ENCODE peak calls at places on chromosomes 5 and 9, in nine cellular contexts. E is CD8-positive, alpha-beta memory T cell; B is PC-9; Z is SJSA1; W is IMR-90; J is pancreas; N is aorta; K is left ventricle myocardium inferior; Q is heart left ventricle. I is an unnamed sample.
A peak's percentile ranks its signal among the peaks of the same experiment; 100 is the strongest.

GRCh38 chr5:157665467-157666085 is 5.8 kb upstream of the C5orf52 start:
- DNase-seq in E (no peak), B (peak; percentile 35), Z (peak; percentile 16), W (peak; percentile 89), J (no peak), N (no peak), K (no peak), Q (no peak), I (no peak)

GRCh38 chr5:137867664-137868063 is at the start of gene MYOT:
- DNase-seq in E (no peak), B (no peak), Z (no peak), W (no peak), J (no peak), N (no peak), K (no peak), Q (no peak), I (no peak)

GRCh38 chr5:82150562-82150961 is 127.6 kb downstream of the RPS23 start:
- DNase-seq in E (no peak), B (no peak), Z (no peak), W (no peak), J (no peak), N (no peak), K (no peak), Q (no peak), I (no peak)

GRCh38 chr9:69131682-69132081 is 42.4 kb upstream of the TJP2 start:
- DNase-seq in E (no peak), B (no peak), Z (no peak), W (peak; percentile 96), J (no peak), N (no peak), K (no peak), Q (no peak), I (no peak)

GRCh38 chr5:38755171-38755570 is 90.6 kb upstream of the OSMR start:
- DNase-seq in E (no peak), B (no peak), Z (peak; percentile 84), W (peak; percentile 68), J (no peak), N (no peak), K (no peak), Q (no peak), I (no peak)

GRCh38 chr9:108552459-108553040 is 303.2 kb downstream of the ACTL7B start:
- DNase-seq in E (no peak), B (peak; percentile 73), Z (no peak), W (peak; percentile 23), J (peak; percentile 63), N (no peak), K (no peak), Q (no peak), I (no peak)

GRCh38 chr9:128891354-128892222 is 9.7 kb downstream of the LRRC8A start:
- DNase-seq in E (no peak), B (no peak), Z (no peak), W (no peak), J (no peak), N (no peak), K (no peak), Q (no peak), I (no peak)

GRCh38 chr5:108567429-108567828 is 180.3 kb upstream of the FER start:
- DNase-seq in E (no peak), B (no peak), Z (no peak), W (no peak), J (no peak), N (no peak), K (peak; percentile 18), Q (peak; percentile 28), I (no peak)

GRCh38 chr5:54718647-54719046 is 201.1 kb downstream of the SNX18 start:
- DNase-seq in E (no peak), B (no peak), Z (no peak), W (no peak), J (peak; percentile 6), N (peak; percentile 86), K (peak; percentile 71), Q (peak; percentile 87), I (peak; percentile 85)

GRCh38 chr5:6333182-6333905 is 45.0 kb downstream of the MED10 start:
- DNase-seq in E (no peak), B (no peak), Z (no peak), W (no peak), J (no peak), N (no peak), K (no peak), Q (no peak), I (no peak)

GRCh38 chr5:160792281-160792680 is 59.7 kb downstream of the ATP10B start:
- DNase-seq in E (no peak), B (no peak), Z (no peak), W (no peak), J (no peak), N (no peak), K (no peak), Q (no peak), I (no peak)

GRCh38 chr5:133123297-133123696 is 71.5 kb downstream of the HSPA4 start:
- DNase-seq in E (no peak), B (no peak), Z (no peak), W (no peak), J (no peak), N (no peak), K (no peak), Q (no peak), I (peak; percentile 13)

GRCh38 chr5:178695560-178695959 is 34.9 kb downstream of the ZNF354A start:
- DNase-seq in E (no peak), B (no peak), Z (no peak), W (no peak), J (no peak), N (no peak), K (no peak), Q (no peak), I (no peak)

GRCh38 chr5:133297293-133297692 is 245.5 kb downstream of the HSPA4 start:
- DNase-seq in E (no peak), B (no peak), Z (no peak), W (no peak), J (no peak), N (no peak), K (no peak), Q (no peak), I (no peak)

GRCh38 chr9:33116855-33117254 is 40.4 kb upstream of the SMU1 start:
- DNase-seq in E (no peak), B (no peak), Z (no peak), W (no peak), J (no peak), N (no peak), K (no peak), Q (no peak), I (no peak)

GRCh38 chr5:128763324-128763723 is 202.0 kb upstream of the SLC27A6 start:
- DNase-seq in E (no peak), B (no peak), Z (no peak), W (no peak), J (no peak), N (no peak), K (peak; percentile 23), Q (peak; percentile 24), I (no peak)

GRCh38 chr9:114777841-114778240 is 28.0 kb downstream of the TNFSF15 start:
- DNase-seq in E (no peak), B (no peak), Z (no peak), W (no peak), J (no peak), N (no peak), K (no peak), Q (no peak), I (no peak)

GRCh38 chr5:115579216-115579615 is 23.1 kb downstream of the TICAM2 start:
- DNase-seq in E (no peak), B (no peak), Z (no peak), W (no peak), J (no peak), N (no peak), K (no peak), Q (no peak), I (no peak)

GRCh38 chr5:14460844-14461398 is 120.7 kb upstream of the OTULINL start:
- DNase-seq in E (no peak), B (no peak), Z (no peak), W (no peak), J (no peak), N (no peak), K (no peak), Q (no peak), I (no peak)
- H3K4me1 ChIP-seq in E (no peaks in the 10 kb centered on the region), B (no peaks in the 10 kb centered on the region), Z (peaks cover 19% of the 10 kb centered on the region), W (peaks cover 38% of the 10 kb centered on the region), J (peaks cover 20% of the 10 kb centered on the region), N (no peaks in the 10 kb centered on the region), K (peaks cover 25% of the 10 kb centered on the region), Q (peaks cover 19% of the 10 kb centered on the region), I (peaks cover 4% of the 10 kb centered on the region)

DNA sequence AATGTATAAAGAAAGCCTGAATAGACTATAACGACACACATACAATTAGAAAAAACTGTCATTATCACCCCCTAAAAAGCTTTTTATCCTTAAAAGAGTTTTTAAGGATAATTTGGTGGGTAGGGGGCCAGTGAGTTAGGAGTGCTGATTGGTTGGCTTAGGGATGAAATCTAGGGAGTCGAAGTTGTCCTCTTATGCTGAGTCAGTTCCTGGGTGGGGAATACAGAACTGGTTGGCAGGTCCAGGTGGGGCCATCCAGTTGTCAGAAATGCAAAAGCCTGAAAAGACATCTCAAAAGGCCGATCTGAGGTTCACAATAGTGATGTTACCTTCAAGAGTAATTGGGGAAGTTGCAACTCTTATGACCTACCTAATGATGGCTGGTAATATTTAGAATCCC is 13.6 kb downstream of the ZBTB5 start:
- DNase-seq in E (no peak), B (no peak), Z (no peak), W (no peak), J (no peak), N (no peak), K (no peak), Q (no peak), I (no peak)
- H3K4me1 ChIP-seq in E (peaks cover 6% of the 10 kb centered on the region), B (peaks cover 16% of the 10 kb centered on the region), Z (peaks cover 3% of the 10 kb centered on the region), W (peaks cover 14% of the 10 kb centered on the region), J (peaks cover 12% of the 10 kb centered on the region), N (peaks cover 2% of the 10 kb centered on the region), K (peaks cover 20% of the 10 kb centered on the region), Q (peaks cover 22% of the 10 kb centered on the region), I (no peaks in the 10 kb centered on the region)

GRCh38 chr9:134410835-134411217 is 84.6 kb downstream of the RXRA start:
- DNase-seq in E (no peak), B (no peak), Z (no peak), W (no peak), J (no peak), N (no peak), K (no peak), Q (no peak), I (no peak)
- H3K4me1 ChIP-seq in E (peaks cover 24% of the 10 kb centered on the region), B (peaks cover 78% of the 10 kb centered on the region), Z (peaks cover 50% of the 10 kb centered on the region), W (peaks cover 33% of the 10 kb centered on the region), J (peaks cover 13% of the 10 kb centered on the region), N (no peaks in the 10 kb centered on the region), K (peaks cover 100% of the 10 kb centered on the region), Q (peaks cover 100% of the 10 kb centered on the region), I (peaks cover 100% of the 10 kb centered on the region)

GRCh38 chr9:134395727-134396257 is 69.5 kb downstream of the RXRA start:
- DNase-seq in E (no peak), B (no peak), Z (no peak), W (no peak), J (no peak), N (no peak), K (no peak), Q (no peak), I (no peak)

GRCh38 chr9:134395002-134395517 is 68.8 kb downstream of the RXRA start:
- DNase-seq in E (no peak), B (no peak), Z (no peak), W (no peak), J (no peak), N (no peak), K (no peak), Q (no peak), I (no peak)

GRCh38 chr9:134398756-134399155 is 72.5 kb downstream of the RXRA start:
- DNase-seq in E (no peak), B (no peak), Z (no peak), W (no peak), J (no peak), N (no peak), K (no peak), Q (no peak), I (no peak)

GRCh38 chr9:134396825-134397224 is 70.6 kb downstream of the RXRA start:
- DNase-seq in E (peak; percentile 70), B (no peak), Z (no peak), W (no peak), J (no peak), N (peak; percentile 72), K (no peak), Q (no peak), I (no peak)

GRCh38 chr9:134396258-134396742 is 70.0 kb downstream of the RXRA start:
- DNase-seq in E (peak; percentile 75), B (no peak), Z (no peak), W (no peak), J (no peak), N (no peak), K (no peak), Q (no peak), I (no peak)
- H3K4me1 ChIP-seq in E (peaks cover 60% of the 10 kb centered on the region), B (no peaks in the 10 kb centered on the region), Z (peaks cover 9% of the 10 kb centered on the region), W (no peaks in the 10 kb centered on the region), J (no peaks in the 10 kb centered on the region), N (no peaks in the 10 kb centered on the region), K (peaks cover 92% of the 10 kb centered on the region), Q (peaks cover 91% of the 10 kb centered on the region), I (no peaks in the 10 kb centered on the region)

I was measured in right atrium auricular region.